ENCODE peak calls at places on chromosomes 4 and X, in four cellular contexts. J is neuronal stem cell, P is mesenchymal stem cell, S is H1. O is an unnamed sample.

GRCh38 chrX:11367609-11368430 is 74.6 kb downstream of the AMELX start:
- DNase-seq in J (no peak), P (peak), S (no peak), O (no peak)

GRCh38 chr4:102321260-102321991 is 23.9 kb downstream of the SLC39A8 start:
- DNase-seq in J (no peak), P (no peak), S (no peak), O (peak)

GRCh38 chr4:53863163-53863562 is 201.2 kb downstream of the CHIC2 start:
- DNase-seq in J (no peak), P (peak), S (no peak), O (no peak)

GRCh38 chr4:57182132-57182874 is 72.1 kb upstream of the IGFBP7 start:
- DNase-seq in J (no peak), P (no peak), S (no peak), O (no peak)

GRCh38 chr4:142530724-142531123 is 315.4 kb downstream of the INPP4B start:
- DNase-seq in J (no peak), P (no peak), S (no peak), O (no peak)

GRCh38 chr4:83548151-83548905 is 12.4 kb downstream of the GPAT3 start:
- DNase-seq in J (no peak), P (peak), S (no peak), O (peak)

GRCh38 chr4:173878701-173879100 is 348.7 kb upstream of the HAND2 start:
- DNase-seq in J (no peak), P (peak), S (no peak), O (no peak)

GRCh38 chr4:40283413-40283812 is 51.7 kb upstream of the CHRNA9 start:
- DNase-seq in J (no peak), P (no peak), S (no peak), O (no peak)

GRCh38 chrX:108033890-108034289 is 11.0 kb upstream of the VSIG1 start:
- DNase-seq in J (no peak), P (no peak), S (no peak), O (no peak)

GRCh38 chr4:26701786-26702227 is 117.9 kb downstream of the TBC1D19 start:
- DNase-seq in J (no peak), P (peak), S (no peak), O (no peak)

GRCh38 chr4:20272411-20272872 is 20.7 kb downstream of the SLIT2 start:
- DNase-seq in J (no peak), P (peak), S (no peak), O (no peak)

GRCh38 chrX:47184486-47184885 is 9.1 kb upstream of the UBA1 start:
- DNase-seq in J (no peak), P (no peak), S (no peak), O (no peak)

GRCh38 chr4:143344774-143345173 is 8.1 kb downstream of the GAB1 start:
- DNase-seq in J (no peak), P (no peak), S (no peak), O (no peak)

GRCh38 chrX:40663880-40664630 is 16.7 kb upstream of the CXorf38 start:
- DNase-seq in J (no peak), P (peak), S (no peak), O (peak)

GRCh38 chr4:67288964-67289363 is 256.3 kb downstream of the CENPC start:
- DNase-seq in J (peak), P (peak), S (peak), O (peak)

GRCh38 chr4:38026138-38026740 is 66.0 kb downstream of the PTTG2 start:
- DNase-seq in J (no peak), P (no peak), S (no peak), O (no peak)

GRCh38 chr4:80362578-80363181 is 27.1 kb downstream of the CFAP299 start:
- DNase-seq in J (peak), P (peak), S (peak), O (peak)

GRCh38 chr4:141636771-141637460 is 533 bp downstream of the IL15 start:
- DNase-seq in J (peak), P (peak), S (peak), O (peak)

GRCh38 chrX:48071986-48072605 is 656 bp upstream of the ZNF630 start:
- DNase-seq in J (no peak), P (no peak), S (no peak), O (no peak)

GRCh38 chr4:165085946-165086345 is 26.7 kb downstream of the TMEM192 start:
- DNase-seq in J (no peak), P (no peak), S (no peak), O (no peak)

GRCh38 chrX:136209016-136209738 is 42.0 kb downstream of the MAP7D3 start:
- DNase-seq in J (no peak), P (peak), S (no peak), O (peak)

GRCh38 chrX:118534716-118535493 is 39.3 kb downstream of the DOCK11 start:
- DNase-seq in J (no peak), P (no peak), S (no peak), O (no peak)

GRCh38 chrX:26203556-26203955 is 11.3 kb downstream of the MAGEB6 start:
- DNase-seq in J (no peak), P (no peak), S (no peak), O (no peak)

GRCh38 chr4:108210989-108211725 is 42.4 kb upstream of the LEF1 start:
- DNase-seq in J (no peak), P (peak), S (no peak), O (no peak)

GRCh38 chr4:56906534-56906933 is 1.2 kb upstream of the REST start:
- DNase-seq in J (peak), P (peak), S (no peak), O (no peak)

GRCh38 chrX:40171513-40172168 is 73.9 kb upstream of the BCOR start:
- DNase-seq in J (no peak), P (peak), S (peak), O (peak)

GRCh38 chr4:87103691-87104187 is 116.7 kb downstream of the KLHL8 start:
- DNase-seq in J (no peak), P (peak), S (no peak), O (no peak)

DNA sequence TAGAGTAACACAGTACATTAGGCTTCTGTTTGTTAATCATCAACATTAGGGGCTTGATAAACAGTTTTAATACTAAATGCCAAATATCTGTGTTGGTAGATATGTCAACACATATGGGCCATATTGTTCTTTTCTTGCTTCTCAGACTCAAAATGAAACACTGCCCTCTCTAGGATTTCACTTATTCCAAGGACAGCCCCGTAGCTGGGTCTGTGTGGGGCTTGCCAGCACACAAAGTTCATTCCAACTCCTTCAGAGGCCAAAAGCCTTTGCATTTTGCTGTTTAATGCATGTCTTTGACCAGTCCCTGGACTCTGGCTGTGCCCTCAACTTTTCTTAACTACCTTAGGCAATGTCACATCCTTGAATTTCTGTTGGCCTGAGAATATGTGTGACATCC is 102.0 kb upstream of the ZNF827 start:
- DNase-seq in J (no peak), P (no peak), S (no peak), O (no peak)
- H2AFZ ChIP-seq in J (no peak), P (no peak), S (peak), O (no peak)

GRCh38 chrX:129984196-129984962 is 1.9 kb downstream of the BCORL1 start:
- DNase-seq in J (no peak), P (no peak), S (peak), O (peak)
- H2BK12ac ChIP-seq in J (no peak), P (no peak), S (no peak), O (no peak)

DNA sequence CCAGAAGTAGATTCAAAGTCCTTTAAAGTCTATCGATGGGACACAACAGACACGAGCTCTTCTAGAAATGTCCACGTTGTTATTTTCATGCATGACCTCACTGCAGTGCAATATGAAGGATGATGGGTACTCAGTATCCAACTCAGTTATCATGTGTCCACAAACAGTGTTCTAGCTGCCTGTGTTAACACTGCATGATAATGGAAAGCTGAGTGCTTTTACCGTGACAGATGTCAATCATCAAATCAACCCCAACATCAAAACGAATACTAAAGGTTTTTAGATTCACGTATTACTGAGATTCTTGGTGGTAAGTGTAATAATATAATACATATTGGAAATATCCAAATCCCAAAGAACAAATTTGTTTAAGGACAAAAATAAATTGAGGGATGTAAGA is 394.8 kb upstream of the TENM3 start:
- DNase-seq in J (no peak), P (no peak), S (no peak), O (no peak)
- H3K23ac ChIP-seq in J (no peak), P (no peak), S (no peak), O (no peak)

GRCh38 chr4:152102184-152103000 is 341.6 kb upstream of the GATB start:
- DNase-seq in J (no peak), P (peak), S (no peak), O (no peak)
- H2AFZ ChIP-seq in J (no peak), P (peak), S (peak), O (no peak)

GRCh38 chr4:158157412-158157811 is 15.4 kb downstream of the GASK1B start:
- DNase-seq in J (no peak), P (no peak), S (no peak), O (no peak)
- H2BK12ac ChIP-seq in J (no peak), P (no peak), S (no peak), O (no peak)